ENCODE peak calls at places on chromosome 14, in four cellular contexts. C, F, D and L are unnamed samples.
A peak's percentile ranks its signal among the peaks of the same experiment; 100 is the strongest.

GRCh38 chr14:60350366-60350720 is 101.3 kb downstream of the PPM1A start:
- DNase-seq in C (peak; percentile 33), F (no peak), D (no peak), L (no peak)

GRCh38 chr14:66476964-66477363 is 9.2 kb upstream of the CCDC196 start:
- DNase-seq in C (peak; percentile 71), F (no peak), D (no peak), L (no peak)

GRCh38 chr14:34365309-34365915 is 96.6 kb downstream of the SPTSSA start:
- DNase-seq in C (no peak), F (no peak), D (no peak), L (no peak)

GRCh38 chr14:50954811-50955372 is 10.6 kb upstream of the PYGL start:
- DNase-seq in C (peak; percentile 30), F (no peak), D (no peak), L (peak; percentile 40)

GRCh38 chr14:50545618-50546017 is 13.2 kb upstream of the MAP4K5 start:
- DNase-seq in C (no peak), F (no peak), D (no peak), L (no peak)

GRCh38 chr14:93753647-93754046 is 34.6 kb downstream of the PRIMA1 start:
- DNase-seq in C (no peak), F (no peak), D (no peak), L (no peak)

GRCh38 chr14:52844262-52845060 is 53.1 kb upstream of the GNPNAT1 start:
- DNase-seq in C (no peak), F (no peak), D (no peak), L (no peak)

GRCh38 chr14:101114726-101115481 is 211.4 kb upstream of the RTL1 start:
- DNase-seq in C (no peak), F (no peak), D (no peak), L (no peak)

GRCh38 chr14:81247271-81247766 is 26.6 kb upstream of the GTF2A1 start:
- DNase-seq in C (no peak), F (no peak), D (no peak), L (no peak)

GRCh38 chr14:24243336-24243836 is 963 bp upstream of the TINF2 start:
- DNase-seq in C (peak; percentile 48), F (no peak), D (no peak), L (peak; percentile 38)

GRCh38 chr14:78010688-78011087 is 159.5 kb upstream of the NRXN3 start:
- DNase-seq in C (no peak), F (no peak), D (no peak), L (no peak)

GRCh38 chr14:32473476-32473875 is 144.4 kb downstream of the AKAP6 start:
- DNase-seq in C (no peak), F (no peak), D (no peak), L (no peak)

GRCh38 chr14:20848316-20848954 is 42.8 kb upstream of the RNASE3 start:
- DNase-seq in C (peak; percentile 40), F (no peak), D (no peak), L (no peak)

GRCh38 chr14:34324363-34324795 is 137.7 kb downstream of the SPTSSA start:
- DNase-seq in C (peak; percentile 51), F (no peak), D (no peak), L (no peak)

GRCh38 chr14:91324606-91324950 is 80.1 kb upstream of the GPR68 start:
- DNase-seq in C (no peak), F (no peak), D (no peak), L (no peak)

GRCh38 chr14:31307618-31308017 is 100.0 kb upstream of the HECTD1 start:
- DNase-seq in C (no peak), F (no peak), D (no peak), L (no peak)

GRCh38 chr14:72892879-72893635 is 844 bp downstream of the DPF3 start:
- DNase-seq in C (peak; percentile 42), F (peak; percentile 35), D (no peak), L (no peak)

GRCh38 chr14:59337151-59337611 is 128.0 kb downstream of the GPR135 start:
- DNase-seq in C (no peak), F (no peak), D (no peak), L (peak; percentile 81)

GRCh38 chr14:54572316-54572715 is 5.4 kb downstream of the SAMD4A start:
- DNase-seq in C (peak; percentile 46), F (no peak), D (no peak), L (no peak)

GRCh38 chr14:89723930-89724915 is 230.3 kb downstream of the EFCAB11 start:
- DNase-seq in C (no peak), F (no peak), D (no peak), L (peak; percentile 46)

GRCh38 chr14:55399912-55400311 is 11.7 kb downstream of the ATG14 start:
- DNase-seq in C (no peak), F (no peak), D (no peak), L (no peak)

GRCh38 chr14:102491786-102492522 is 17.6 kb downstream of the ANKRD9 start:
- DNase-seq in C (no peak), F (no peak), D (no peak), L (no peak)

GRCh38 chr14:95508377-95508776 is 8.1 kb downstream of the SYNE3 start:
- DNase-seq in C (no peak), F (no peak), D (no peak), L (no peak)

GRCh38 chr14:94100847-94101246 is 9.7 kb upstream of the IFI27 start:
- DNase-seq in C (no peak), F (no peak), D (no peak), L (no peak)

GRCh38 chr14:51441001-51441400 is 201.0 kb downstream of the TMX1 start:
- DNase-seq in C (no peak), F (no peak), D (no peak), L (no peak)

GRCh38 chr14:94026886-94027469 is 838 bp downstream of the OTUB2 start:
- DNase-seq in C (no peak), F (no peak), D (no peak), L (no peak)

GRCh38 chr14:81519200-81519998 is 14.3 kb downstream of the SEL1L start:
- DNase-seq in C (peak; percentile 55), F (no peak), D (peak; percentile 31), L (peak; percentile 74)

GRCh38 chr14:106585692-106586091 is 1059.3 kb downstream of the TMEM121 start:
- DNase-seq in C (no peak), F (no peak), D (no peak), L (no peak)

DNA sequence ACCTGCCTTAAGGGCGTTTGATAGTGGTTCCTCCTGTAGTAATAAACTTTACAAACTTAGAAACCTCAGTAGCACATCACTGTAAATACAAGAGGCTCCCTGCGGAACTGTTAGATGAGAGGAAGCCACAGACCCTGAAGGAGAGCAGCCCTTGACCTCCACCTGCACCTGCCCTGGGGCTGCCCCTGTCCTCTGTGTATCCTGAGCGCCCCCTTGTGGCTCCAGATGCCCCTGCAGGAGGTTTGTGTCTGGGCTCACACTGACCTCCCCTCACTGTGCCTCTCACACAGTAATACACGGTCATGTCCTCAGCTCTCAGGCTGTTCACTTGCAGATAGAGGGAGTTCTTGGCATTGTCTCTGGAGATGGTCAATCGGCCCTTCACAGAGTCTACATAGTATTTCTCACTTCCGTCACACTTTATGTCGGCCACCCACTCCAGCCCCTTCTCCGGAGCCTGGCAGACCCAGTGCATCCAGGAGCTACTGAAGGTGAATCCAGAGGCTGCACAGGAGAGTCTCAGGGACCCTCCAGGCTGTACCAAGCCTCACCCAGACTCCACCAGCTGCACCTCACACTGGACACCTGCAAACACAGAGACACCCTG is 1059.8 kb downstream of the TMEM121 start:
- DNase-seq in C (peak; percentile 55), F (peak; percentile 41), D (no peak), L (peak; percentile 1)
- TF ChIP-seq SPI1 in C (no peak), F (no peak), D (no peak), L (no peak)

DNA sequence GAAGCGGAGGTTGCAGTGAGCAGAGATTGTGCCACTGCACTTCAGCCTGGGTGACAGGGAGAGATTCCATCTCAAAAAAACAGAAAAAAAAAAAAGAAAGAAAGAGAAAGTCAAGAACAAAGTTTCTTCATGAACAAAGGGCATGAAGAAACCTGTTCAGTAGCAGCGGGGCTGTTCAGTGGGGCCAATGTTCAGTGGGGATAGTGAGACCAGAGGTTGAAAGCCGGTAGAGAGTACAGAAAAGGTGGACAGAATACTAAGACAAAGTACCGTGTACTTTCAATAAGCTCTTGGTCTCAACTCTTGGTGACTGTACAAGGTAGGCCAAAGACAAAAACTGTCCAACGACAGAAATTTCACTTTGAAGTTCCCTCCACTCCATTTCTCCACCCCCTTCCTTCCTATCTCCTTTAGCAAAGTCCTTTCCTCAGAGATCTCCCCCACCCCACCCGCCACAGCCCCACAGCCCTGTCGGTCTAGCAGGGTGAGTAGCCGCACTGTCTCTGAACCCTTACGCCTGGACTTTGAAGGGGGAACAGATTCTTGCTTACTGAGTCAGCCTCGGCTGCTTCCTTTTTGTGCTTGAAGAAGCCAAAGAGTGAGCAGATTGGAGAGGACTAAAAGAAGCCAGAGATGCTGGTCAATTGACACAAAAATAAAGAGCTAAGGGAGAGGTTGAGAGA is 44.3 kb upstream of the FOS start:
- DNase-seq in C (peak; percentile 72), F (no peak), D (no peak), L (no peak)
- TF ChIP-seq SPI1 in C (peak; percentile 2), F (no peak), D (no peak), L (no peak)

DNA sequence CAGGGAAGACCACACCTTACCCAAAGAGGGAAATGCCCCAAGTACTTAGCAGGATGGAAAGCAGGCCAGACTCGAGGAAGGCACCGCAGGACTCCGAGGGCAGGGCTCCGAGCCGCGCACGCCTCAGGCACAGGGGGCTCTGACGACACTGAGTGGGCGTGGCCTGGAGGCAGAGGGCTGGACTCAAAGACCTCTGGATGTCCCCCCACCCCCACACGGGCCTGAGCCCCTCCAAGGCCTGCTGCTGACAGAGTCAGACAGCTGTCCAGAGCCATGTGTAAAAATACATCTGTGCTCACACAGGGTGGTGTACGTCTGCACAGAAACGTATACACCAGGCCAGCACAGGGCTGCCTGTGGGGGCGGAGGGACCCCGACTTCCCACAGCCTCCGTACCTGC is 1.4 kb downstream of the AKT1 start:
- DNase-seq in C (peak; percentile 75), F (peak; percentile 76), D (no peak), L (no peak)
- TF ChIP-seq SPI1 in C (no peak), F (no peak), D (no peak), L (no peak)

DNA sequence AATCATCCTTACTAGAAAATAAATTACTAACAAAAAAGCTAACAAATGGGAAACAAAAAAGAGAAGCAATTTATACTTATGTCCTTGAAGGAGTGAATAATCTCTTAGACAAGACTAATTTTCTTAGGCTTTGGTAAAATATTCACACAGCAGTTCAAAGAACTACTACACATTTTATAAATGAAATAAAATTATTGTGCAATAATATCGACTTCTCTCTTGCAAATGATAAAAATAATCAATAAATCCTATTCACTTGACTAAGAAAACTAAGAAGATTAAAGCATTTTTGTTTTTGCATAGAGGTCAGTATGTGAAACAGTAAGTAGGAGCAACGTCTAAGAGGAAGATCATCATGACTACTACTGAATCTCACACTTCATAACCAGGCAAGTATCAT is 82.0 kb downstream of the EML5 start:
- DNase-seq in C (no peak), F (no peak), D (no peak), L (no peak)
- TF ChIP-seq SPI1 in C (no peak), F (no peak), D (no peak), L (no peak)

GRCh38 chr14:100078997-100079561 is 13.9 kb downstream of the EVL start:
- DNase-seq in C (peak; percentile 76), F (no peak), D (no peak), L (peak; percentile 70)
- TF ChIP-seq SPI1 in C (no peak), F (no peak), D (no peak), L (no peak)